ENCODE peak calls at places on chromosomes 1 and 21, in ten cellular contexts. One of them, this sample, is unnamed.

GRCh38 chr1:182845894-182846293 is 6.7 kb downstream of the DHX9 start:
- DNase-seq in stimulated activated CD4-positive, alpha-beta T cell treated with anti-CD3 and anti-CD28 coated beads, Interleukin-2, amount 100 ng/mL, for 24 hours: no peak
- DNase-seq in stimulated activated CD8-positive, alpha-beta memory T cell treated with anti-CD3 and anti-CD28 coated beads, Interleukin-15, amount 100 ng/mL, for 1 hour: no peak
- DNase-seq in CD8-positive, alpha-beta T cell: no peak
- DNase-seq in kidney glomerular epithelial cell: no peak
- DNase-seq in vagina: no peak
- DNase-seq in activated gamma-delta T cell treated with Interleukin-2 at 50 U/mL for 16 hours: no peak
- DNase-seq in effector CD4-positive, alpha-beta T cell: no peak
- DNase-seq in HCT116: no peak
- DNase-seq in activated effector memory CD4-positive, alpha-beta T cell treated with Interleukin-2 at 50 U/mL for 16 hours: no peak
- DNase-seq in this sample: no peak

GRCh38 chr21:35239811-35240219 is 190.7 kb upstream of the RUNX1 start:
- DNase-seq in stimulated activated CD4-positive, alpha-beta T cell treated with anti-CD3 and anti-CD28 coated beads, Interleukin-2, amount 100 ng/mL, for 24 hours: no peak
- DNase-seq in stimulated activated CD8-positive, alpha-beta memory T cell treated with anti-CD3 and anti-CD28 coated beads, Interleukin-15, amount 100 ng/mL, for 1 hour: no peak
- DNase-seq in CD8-positive, alpha-beta T cell: no peak
- DNase-seq in kidney glomerular epithelial cell: no peak
- DNase-seq in vagina: no peak
- DNase-seq in activated gamma-delta T cell treated with Interleukin-2 at 50 U/mL for 16 hours: no peak
- DNase-seq in effector CD4-positive, alpha-beta T cell: no peak
- DNase-seq in HCT116: no peak
- DNase-seq in activated effector memory CD4-positive, alpha-beta T cell treated with Interleukin-2 at 50 U/mL for 16 hours: no peak
- DNase-seq in this sample: no peak

GRCh38 chr1:7470904-7471638 is 300.0 kb upstream of the VAMP3 start:
- DNase-seq in stimulated activated CD4-positive, alpha-beta T cell treated with anti-CD3 and anti-CD28 coated beads, Interleukin-2, amount 100 ng/mL, for 24 hours: no peak
- DNase-seq in stimulated activated CD8-positive, alpha-beta memory T cell treated with anti-CD3 and anti-CD28 coated beads, Interleukin-15, amount 100 ng/mL, for 1 hour: no peak
- DNase-seq in CD8-positive, alpha-beta T cell: no peak
- DNase-seq in kidney glomerular epithelial cell: peak
- DNase-seq in vagina: no peak
- DNase-seq in activated gamma-delta T cell treated with Interleukin-2 at 50 U/mL for 16 hours: no peak
- DNase-seq in effector CD4-positive, alpha-beta T cell: no peak
- DNase-seq in HCT116: peak
- DNase-seq in activated effector memory CD4-positive, alpha-beta T cell treated with Interleukin-2 at 50 U/mL for 16 hours: no peak
- DNase-seq in this sample: no peak

GRCh38 chr1:204212715-204213114 is 1.1 kb downstream of the GOLT1A start:
- DNase-seq in stimulated activated CD4-positive, alpha-beta T cell treated with anti-CD3 and anti-CD28 coated beads, Interleukin-2, amount 100 ng/mL, for 24 hours: no peak
- DNase-seq in stimulated activated CD8-positive, alpha-beta memory T cell treated with anti-CD3 and anti-CD28 coated beads, Interleukin-15, amount 100 ng/mL, for 1 hour: no peak
- DNase-seq in CD8-positive, alpha-beta T cell: no peak
- DNase-seq in kidney glomerular epithelial cell: no peak
- DNase-seq in vagina: no peak
- DNase-seq in activated gamma-delta T cell treated with Interleukin-2 at 50 U/mL for 16 hours: no peak
- DNase-seq in effector CD4-positive, alpha-beta T cell: no peak
- DNase-seq in HCT116: no peak
- DNase-seq in activated effector memory CD4-positive, alpha-beta T cell treated with Interleukin-2 at 50 U/mL for 16 hours: no peak
- DNase-seq in this sample: no peak

GRCh38 chr1:202348509-202349262 is at the start of gene PPP1R12B:
- DNase-seq in stimulated activated CD4-positive, alpha-beta T cell treated with anti-CD3 and anti-CD28 coated beads, Interleukin-2, amount 100 ng/mL, for 24 hours: peak
- DNase-seq in stimulated activated CD8-positive, alpha-beta memory T cell treated with anti-CD3 and anti-CD28 coated beads, Interleukin-15, amount 100 ng/mL, for 1 hour: peak
- DNase-seq in CD8-positive, alpha-beta T cell: peak
- DNase-seq in kidney glomerular epithelial cell: peak
- DNase-seq in vagina: peak
- DNase-seq in activated gamma-delta T cell treated with Interleukin-2 at 50 U/mL for 16 hours: peak
- DNase-seq in effector CD4-positive, alpha-beta T cell: peak
- DNase-seq in HCT116: peak
- DNase-seq in activated effector memory CD4-positive, alpha-beta T cell treated with Interleukin-2 at 50 U/mL for 16 hours: peak
- DNase-seq in this sample: peak

GRCh38 chr1:53618218-53619087 is 120.5 kb downstream of the GLIS1 start:
- DNase-seq in stimulated activated CD4-positive, alpha-beta T cell treated with anti-CD3 and anti-CD28 coated beads, Interleukin-2, amount 100 ng/mL, for 24 hours: no peak
- DNase-seq in stimulated activated CD8-positive, alpha-beta memory T cell treated with anti-CD3 and anti-CD28 coated beads, Interleukin-15, amount 100 ng/mL, for 1 hour: no peak
- DNase-seq in CD8-positive, alpha-beta T cell: no peak
- DNase-seq in kidney glomerular epithelial cell: no peak
- DNase-seq in vagina: no peak
- DNase-seq in activated gamma-delta T cell treated with Interleukin-2 at 50 U/mL for 16 hours: no peak
- DNase-seq in effector CD4-positive, alpha-beta T cell: no peak
- DNase-seq in HCT116: no peak
- DNase-seq in activated effector memory CD4-positive, alpha-beta T cell treated with Interleukin-2 at 50 U/mL for 16 hours: no peak
- DNase-seq in this sample: no peak

GRCh38 chr1:85650645-85651044 is 57.6 kb downstream of the ZNHIT6 start:
- DNase-seq in stimulated activated CD4-positive, alpha-beta T cell treated with anti-CD3 and anti-CD28 coated beads, Interleukin-2, amount 100 ng/mL, for 24 hours: no peak
- DNase-seq in stimulated activated CD8-positive, alpha-beta memory T cell treated with anti-CD3 and anti-CD28 coated beads, Interleukin-15, amount 100 ng/mL, for 1 hour: no peak
- DNase-seq in CD8-positive, alpha-beta T cell: no peak
- DNase-seq in kidney glomerular epithelial cell: no peak
- DNase-seq in vagina: no peak
- DNase-seq in activated gamma-delta T cell treated with Interleukin-2 at 50 U/mL for 16 hours: no peak
- DNase-seq in effector CD4-positive, alpha-beta T cell: no peak
- DNase-seq in HCT116: no peak
- DNase-seq in activated effector memory CD4-positive, alpha-beta T cell treated with Interleukin-2 at 50 U/mL for 16 hours: no peak
- DNase-seq in this sample: no peak

GRCh38 chr1:1079408-1080121 is 5.5 kb upstream of the RNF223 start:
- DNase-seq in stimulated activated CD4-positive, alpha-beta T cell treated with anti-CD3 and anti-CD28 coated beads, Interleukin-2, amount 100 ng/mL, for 24 hours: peak
- DNase-seq in stimulated activated CD8-positive, alpha-beta memory T cell treated with anti-CD3 and anti-CD28 coated beads, Interleukin-15, amount 100 ng/mL, for 1 hour: no peak
- DNase-seq in CD8-positive, alpha-beta T cell: peak
- DNase-seq in kidney glomerular epithelial cell: peak
- DNase-seq in vagina: no peak
- DNase-seq in activated gamma-delta T cell treated with Interleukin-2 at 50 U/mL for 16 hours: no peak
- DNase-seq in effector CD4-positive, alpha-beta T cell: peak
- DNase-seq in HCT116: peak
- DNase-seq in activated effector memory CD4-positive, alpha-beta T cell treated with Interleukin-2 at 50 U/mL for 16 hours: no peak
- DNase-seq in this sample: no peak

GRCh38 chr1:58764294-58764978 is 19.4 kb downstream of the JUN start:
- DNase-seq in stimulated activated CD4-positive, alpha-beta T cell treated with anti-CD3 and anti-CD28 coated beads, Interleukin-2, amount 100 ng/mL, for 24 hours: no peak
- DNase-seq in stimulated activated CD8-positive, alpha-beta memory T cell treated with anti-CD3 and anti-CD28 coated beads, Interleukin-15, amount 100 ng/mL, for 1 hour: no peak
- DNase-seq in CD8-positive, alpha-beta T cell: no peak
- DNase-seq in kidney glomerular epithelial cell: peak
- DNase-seq in vagina: no peak
- DNase-seq in activated gamma-delta T cell treated with Interleukin-2 at 50 U/mL for 16 hours: no peak
- DNase-seq in effector CD4-positive, alpha-beta T cell: no peak
- DNase-seq in HCT116: no peak
- DNase-seq in activated effector memory CD4-positive, alpha-beta T cell treated with Interleukin-2 at 50 U/mL for 16 hours: no peak
- DNase-seq in this sample: no peak

GRCh38 chr21:41950941-41951408 is 2.8 kb downstream of the C2CD2 start:
- DNase-seq in stimulated activated CD4-positive, alpha-beta T cell treated with anti-CD3 and anti-CD28 coated beads, Interleukin-2, amount 100 ng/mL, for 24 hours: no peak
- DNase-seq in stimulated activated CD8-positive, alpha-beta memory T cell treated with anti-CD3 and anti-CD28 coated beads, Interleukin-15, amount 100 ng/mL, for 1 hour: no peak
- DNase-seq in CD8-positive, alpha-beta T cell: no peak
- DNase-seq in kidney glomerular epithelial cell: no peak
- DNase-seq in vagina: no peak
- DNase-seq in activated gamma-delta T cell treated with Interleukin-2 at 50 U/mL for 16 hours: no peak
- DNase-seq in effector CD4-positive, alpha-beta T cell: no peak
- DNase-seq in HCT116: no peak
- DNase-seq in activated effector memory CD4-positive, alpha-beta T cell treated with Interleukin-2 at 50 U/mL for 16 hours: no peak
- DNase-seq in this sample: no peak

GRCh38 chr1:20787775-20788488 is 825 bp upstream of the HP1BP3 start:
- DNase-seq in stimulated activated CD4-positive, alpha-beta T cell treated with anti-CD3 and anti-CD28 coated beads, Interleukin-2, amount 100 ng/mL, for 24 hours: no peak
- DNase-seq in stimulated activated CD8-positive, alpha-beta memory T cell treated with anti-CD3 and anti-CD28 coated beads, Interleukin-15, amount 100 ng/mL, for 1 hour: no peak
- DNase-seq in CD8-positive, alpha-beta T cell: no peak
- DNase-seq in kidney glomerular epithelial cell: peak
- DNase-seq in vagina: no peak
- DNase-seq in activated gamma-delta T cell treated with Interleukin-2 at 50 U/mL for 16 hours: no peak
- DNase-seq in effector CD4-positive, alpha-beta T cell: no peak
- DNase-seq in HCT116: no peak
- DNase-seq in activated effector memory CD4-positive, alpha-beta T cell treated with Interleukin-2 at 50 U/mL for 16 hours: no peak
- DNase-seq in this sample: no peak

GRCh38 chr1:94552071-94552586 is 10.6 kb upstream of the F3 start:
- DNase-seq in stimulated activated CD4-positive, alpha-beta T cell treated with anti-CD3 and anti-CD28 coated beads, Interleukin-2, amount 100 ng/mL, for 24 hours: no peak
- DNase-seq in stimulated activated CD8-positive, alpha-beta memory T cell treated with anti-CD3 and anti-CD28 coated beads, Interleukin-15, amount 100 ng/mL, for 1 hour: no peak
- DNase-seq in CD8-positive, alpha-beta T cell: no peak
- DNase-seq in kidney glomerular epithelial cell: no peak
- DNase-seq in vagina: no peak
- DNase-seq in activated gamma-delta T cell treated with Interleukin-2 at 50 U/mL for 16 hours: no peak
- DNase-seq in effector CD4-positive, alpha-beta T cell: no peak
- DNase-seq in HCT116: no peak
- DNase-seq in activated effector memory CD4-positive, alpha-beta T cell treated with Interleukin-2 at 50 U/mL for 16 hours: no peak
- DNase-seq in this sample: no peak

GRCh38 chr1:246724001-246724724 is at the start of gene SCCPDH:
- DNase-seq in stimulated activated CD4-positive, alpha-beta T cell treated with anti-CD3 and anti-CD28 coated beads, Interleukin-2, amount 100 ng/mL, for 24 hours: peak
- DNase-seq in stimulated activated CD8-positive, alpha-beta memory T cell treated with anti-CD3 and anti-CD28 coated beads, Interleukin-15, amount 100 ng/mL, for 1 hour: peak
- DNase-seq in CD8-positive, alpha-beta T cell: peak
- DNase-seq in kidney glomerular epithelial cell: peak
- DNase-seq in vagina: no peak
- DNase-seq in activated gamma-delta T cell treated with Interleukin-2 at 50 U/mL for 16 hours: peak
- DNase-seq in effector CD4-positive, alpha-beta T cell: peak
- DNase-seq in HCT116: no peak
- DNase-seq in activated effector memory CD4-positive, alpha-beta T cell treated with Interleukin-2 at 50 U/mL for 16 hours: peak
- DNase-seq in this sample: peak

GRCh38 chr1:88646852-88647645 is 37.0 kb upstream of the PKN2 start:
- DNase-seq in stimulated activated CD4-positive, alpha-beta T cell treated with anti-CD3 and anti-CD28 coated beads, Interleukin-2, amount 100 ng/mL, for 24 hours: no peak
- DNase-seq in stimulated activated CD8-positive, alpha-beta memory T cell treated with anti-CD3 and anti-CD28 coated beads, Interleukin-15, amount 100 ng/mL, for 1 hour: no peak
- DNase-seq in CD8-positive, alpha-beta T cell: no peak
- DNase-seq in kidney glomerular epithelial cell: no peak
- DNase-seq in vagina: no peak
- DNase-seq in activated gamma-delta T cell treated with Interleukin-2 at 50 U/mL for 16 hours: no peak
- DNase-seq in effector CD4-positive, alpha-beta T cell: no peak
- DNase-seq in HCT116: no peak
- DNase-seq in activated effector memory CD4-positive, alpha-beta T cell treated with Interleukin-2 at 50 U/mL for 16 hours: no peak
- DNase-seq in this sample: no peak

GRCh38 chr1:101098327-101098726 is 72.7 kb upstream of the DPH5 start:
- DNase-seq in stimulated activated CD4-positive, alpha-beta T cell treated with anti-CD3 and anti-CD28 coated beads, Interleukin-2, amount 100 ng/mL, for 24 hours: no peak
- DNase-seq in stimulated activated CD8-positive, alpha-beta memory T cell treated with anti-CD3 and anti-CD28 coated beads, Interleukin-15, amount 100 ng/mL, for 1 hour: no peak
- DNase-seq in CD8-positive, alpha-beta T cell: no peak
- DNase-seq in kidney glomerular epithelial cell: no peak
- DNase-seq in vagina: no peak
- DNase-seq in activated gamma-delta T cell treated with Interleukin-2 at 50 U/mL for 16 hours: no peak
- DNase-seq in effector CD4-positive, alpha-beta T cell: no peak
- DNase-seq in HCT116: no peak
- DNase-seq in activated effector memory CD4-positive, alpha-beta T cell treated with Interleukin-2 at 50 U/mL for 16 hours: no peak
- DNase-seq in this sample: no peak

GRCh38 chr1:223700942-223701637 is 11.2 kb upstream of the CAPN2 start:
- DNase-seq in stimulated activated CD4-positive, alpha-beta T cell treated with anti-CD3 and anti-CD28 coated beads, Interleukin-2, amount 100 ng/mL, for 24 hours: no peak
- DNase-seq in stimulated activated CD8-positive, alpha-beta memory T cell treated with anti-CD3 and anti-CD28 coated beads, Interleukin-15, amount 100 ng/mL, for 1 hour: no peak
- DNase-seq in CD8-positive, alpha-beta T cell: no peak
- DNase-seq in kidney glomerular epithelial cell: peak
- DNase-seq in vagina: no peak
- DNase-seq in activated gamma-delta T cell treated with Interleukin-2 at 50 U/mL for 16 hours: no peak
- DNase-seq in effector CD4-positive, alpha-beta T cell: no peak
- DNase-seq in HCT116: peak
- DNase-seq in activated effector memory CD4-positive, alpha-beta T cell treated with Interleukin-2 at 50 U/mL for 16 hours: no peak
- DNase-seq in this sample: no peak

GRCh38 chr1:95197616-95198252 is 36.3 kb upstream of the RWDD3 start:
- DNase-seq in stimulated activated CD4-positive, alpha-beta T cell treated with anti-CD3 and anti-CD28 coated beads, Interleukin-2, amount 100 ng/mL, for 24 hours: no peak
- DNase-seq in stimulated activated CD8-positive, alpha-beta memory T cell treated with anti-CD3 and anti-CD28 coated beads, Interleukin-15, amount 100 ng/mL, for 1 hour: no peak
- DNase-seq in CD8-positive, alpha-beta T cell: no peak
- DNase-seq in kidney glomerular epithelial cell: no peak
- DNase-seq in vagina: no peak
- DNase-seq in activated gamma-delta T cell treated with Interleukin-2 at 50 U/mL for 16 hours: no peak
- DNase-seq in effector CD4-positive, alpha-beta T cell: no peak
- DNase-seq in HCT116: no peak
- DNase-seq in activated effector memory CD4-positive, alpha-beta T cell treated with Interleukin-2 at 50 U/mL for 16 hours: no peak
- DNase-seq in this sample: no peak

GRCh38 chr1:22275626-22276395 is 132.9 kb upstream of the WNT4 start:
- DNase-seq in stimulated activated CD4-positive, alpha-beta T cell treated with anti-CD3 and anti-CD28 coated beads, Interleukin-2, amount 100 ng/mL, for 24 hours: peak
- DNase-seq in stimulated activated CD8-positive, alpha-beta memory T cell treated with anti-CD3 and anti-CD28 coated beads, Interleukin-15, amount 100 ng/mL, for 1 hour: no peak
- DNase-seq in CD8-positive, alpha-beta T cell: peak
- DNase-seq in kidney glomerular epithelial cell: peak
- DNase-seq in vagina: no peak
- DNase-seq in activated gamma-delta T cell treated with Interleukin-2 at 50 U/mL for 16 hours: peak
- DNase-seq in effector CD4-positive, alpha-beta T cell: peak
- DNase-seq in HCT116: peak
- DNase-seq in activated effector memory CD4-positive, alpha-beta T cell treated with Interleukin-2 at 50 U/mL for 16 hours: no peak
- DNase-seq in this sample: peak

GRCh38 chr1:6141601-6142000 is 38.5 kb downstream of the CHD5 start:
- DNase-seq in stimulated activated CD4-positive, alpha-beta T cell treated with anti-CD3 and anti-CD28 coated beads, Interleukin-2, amount 100 ng/mL, for 24 hours: no peak
- DNase-seq in stimulated activated CD8-positive, alpha-beta memory T cell treated with anti-CD3 and anti-CD28 coated beads, Interleukin-15, amount 100 ng/mL, for 1 hour: no peak
- DNase-seq in CD8-positive, alpha-beta T cell: no peak
- DNase-seq in kidney glomerular epithelial cell: no peak
- DNase-seq in vagina: no peak
- DNase-seq in activated gamma-delta T cell treated with Interleukin-2 at 50 U/mL for 16 hours: no peak
- DNase-seq in effector CD4-positive, alpha-beta T cell: no peak
- DNase-seq in HCT116: no peak
- DNase-seq in activated effector memory CD4-positive, alpha-beta T cell treated with Interleukin-2 at 50 U/mL for 16 hours: no peak
- DNase-seq in this sample: no peak

GRCh38 chr1:208909011-208909410 is 664.8 kb upstream of the PLXNA2 start:
- DNase-seq in stimulated activated CD4-positive, alpha-beta T cell treated with anti-CD3 and anti-CD28 coated beads, Interleukin-2, amount 100 ng/mL, for 24 hours: no peak
- DNase-seq in stimulated activated CD8-positive, alpha-beta memory T cell treated with anti-CD3 and anti-CD28 coated beads, Interleukin-15, amount 100 ng/mL, for 1 hour: no peak
- DNase-seq in CD8-positive, alpha-beta T cell: no peak
- DNase-seq in kidney glomerular epithelial cell: no peak
- DNase-seq in vagina: no peak
- DNase-seq in activated gamma-delta T cell treated with Interleukin-2 at 50 U/mL for 16 hours: no peak
- DNase-seq in effector CD4-positive, alpha-beta T cell: no peak
- DNase-seq in HCT116: no peak
- DNase-seq in activated effector memory CD4-positive, alpha-beta T cell treated with Interleukin-2 at 50 U/mL for 16 hours: no peak
- DNase-seq in this sample: no peak

GRCh38 chr1:167185062-167185461 is 35.6 kb upstream of the POU2F1 start:
- DNase-seq in stimulated activated CD4-positive, alpha-beta T cell treated with anti-CD3 and anti-CD28 coated beads, Interleukin-2, amount 100 ng/mL, for 24 hours: no peak
- DNase-seq in stimulated activated CD8-positive, alpha-beta memory T cell treated with anti-CD3 and anti-CD28 coated beads, Interleukin-15, amount 100 ng/mL, for 1 hour: no peak
- DNase-seq in CD8-positive, alpha-beta T cell: no peak
- DNase-seq in kidney glomerular epithelial cell: no peak
- DNase-seq in vagina: no peak
- DNase-seq in activated gamma-delta T cell treated with Interleukin-2 at 50 U/mL for 16 hours: no peak
- DNase-seq in effector CD4-positive, alpha-beta T cell: no peak
- DNase-seq in HCT116: no peak
- DNase-seq in activated effector memory CD4-positive, alpha-beta T cell treated with Interleukin-2 at 50 U/mL for 16 hours: no peak
- DNase-seq in this sample: no peak

GRCh38 chr1:94379615-94380014 is 38.6 kb upstream of the ABCD3 start:
- DNase-seq in stimulated activated CD4-positive, alpha-beta T cell treated with anti-CD3 and anti-CD28 coated beads, Interleukin-2, amount 100 ng/mL, for 24 hours: no peak
- DNase-seq in stimulated activated CD8-positive, alpha-beta memory T cell treated with anti-CD3 and anti-CD28 coated beads, Interleukin-15, amount 100 ng/mL, for 1 hour: no peak
- DNase-seq in CD8-positive, alpha-beta T cell: no peak
- DNase-seq in kidney glomerular epithelial cell: no peak
- DNase-seq in vagina: no peak
- DNase-seq in activated gamma-delta T cell treated with Interleukin-2 at 50 U/mL for 16 hours: no peak
- DNase-seq in effector CD4-positive, alpha-beta T cell: no peak
- DNase-seq in HCT116: no peak
- DNase-seq in activated effector memory CD4-positive, alpha-beta T cell treated with Interleukin-2 at 50 U/mL for 16 hours: no peak
- DNase-seq in this sample: no peak

GRCh38 chr1:192788184-192788583 is 20.7 kb upstream of the RGS2 start:
- DNase-seq in stimulated activated CD4-positive, alpha-beta T cell treated with anti-CD3 and anti-CD28 coated beads, Interleukin-2, amount 100 ng/mL, for 24 hours: no peak
- DNase-seq in stimulated activated CD8-positive, alpha-beta memory T cell treated with anti-CD3 and anti-CD28 coated beads, Interleukin-15, amount 100 ng/mL, for 1 hour: no peak
- DNase-seq in CD8-positive, alpha-beta T cell: no peak
- DNase-seq in kidney glomerular epithelial cell: peak
- DNase-seq in vagina: no peak
- DNase-seq in activated gamma-delta T cell treated with Interleukin-2 at 50 U/mL for 16 hours: no peak
- DNase-seq in effector CD4-positive, alpha-beta T cell: no peak
- DNase-seq in HCT116: no peak
- DNase-seq in activated effector memory CD4-positive, alpha-beta T cell treated with Interleukin-2 at 50 U/mL for 16 hours: no peak
- DNase-seq in this sample: no peak

GRCh38 chr1:16677552-16678423 is 11.0 kb upstream of the RNU1-3 start:
- DNase-seq in stimulated activated CD4-positive, alpha-beta T cell treated with anti-CD3 and anti-CD28 coated beads, Interleukin-2, amount 100 ng/mL, for 24 hours: peak
- DNase-seq in stimulated activated CD8-positive, alpha-beta memory T cell treated with anti-CD3 and anti-CD28 coated beads, Interleukin-15, amount 100 ng/mL, for 1 hour: no peak
- DNase-seq in CD8-positive, alpha-beta T cell: no peak
- DNase-seq in kidney glomerular epithelial cell: peak
- DNase-seq in vagina: no peak
- DNase-seq in activated gamma-delta T cell treated with Interleukin-2 at 50 U/mL for 16 hours: no peak
- DNase-seq in effector CD4-positive, alpha-beta T cell: no peak
- DNase-seq in HCT116: peak
- DNase-seq in activated effector memory CD4-positive, alpha-beta T cell treated with Interleukin-2 at 50 U/mL for 16 hours: no peak
- DNase-seq in this sample: no peak

GRCh38 chr1:48675251-48675650 is 101.4 kb downstream of the BEND5 start:
- DNase-seq in stimulated activated CD4-positive, alpha-beta T cell treated with anti-CD3 and anti-CD28 coated beads, Interleukin-2, amount 100 ng/mL, for 24 hours: no peak
- DNase-seq in stimulated activated CD8-positive, alpha-beta memory T cell treated with anti-CD3 and anti-CD28 coated beads, Interleukin-15, amount 100 ng/mL, for 1 hour: no peak
- DNase-seq in CD8-positive, alpha-beta T cell: no peak
- DNase-seq in kidney glomerular epithelial cell: peak
- DNase-seq in vagina: no peak
- DNase-seq in activated gamma-delta T cell treated with Interleukin-2 at 50 U/mL for 16 hours: no peak
- DNase-seq in effector CD4-positive, alpha-beta T cell: no peak
- DNase-seq in HCT116: no peak
- DNase-seq in activated effector memory CD4-positive, alpha-beta T cell treated with Interleukin-2 at 50 U/mL for 16 hours: no peak
- DNase-seq in this sample: no peak

GRCh38 chr1:26317612-26318337 is at the start of gene CD52:
- DNase-seq in stimulated activated CD4-positive, alpha-beta T cell treated with anti-CD3 and anti-CD28 coated beads, Interleukin-2, amount 100 ng/mL, for 24 hours: peak
- DNase-seq in stimulated activated CD8-positive, alpha-beta memory T cell treated with anti-CD3 and anti-CD28 coated beads, Interleukin-15, amount 100 ng/mL, for 1 hour: peak
- DNase-seq in CD8-positive, alpha-beta T cell: peak
- DNase-seq in kidney glomerular epithelial cell: no peak
- DNase-seq in vagina: no peak
- DNase-seq in activated gamma-delta T cell treated with Interleukin-2 at 50 U/mL for 16 hours: peak
- DNase-seq in effector CD4-positive, alpha-beta T cell: peak
- DNase-seq in HCT116: no peak
- DNase-seq in activated effector memory CD4-positive, alpha-beta T cell treated with Interleukin-2 at 50 U/mL for 16 hours: peak
- DNase-seq in this sample: peak

GRCh38 chr21:43793243-43793642 is 3.9 kb downstream of the RRP1 start:
- DNase-seq in stimulated activated CD4-positive, alpha-beta T cell treated with anti-CD3 and anti-CD28 coated beads, Interleukin-2, amount 100 ng/mL, for 24 hours: no peak
- DNase-seq in stimulated activated CD8-positive, alpha-beta memory T cell treated with anti-CD3 and anti-CD28 coated beads, Interleukin-15, amount 100 ng/mL, for 1 hour: no peak
- DNase-seq in CD8-positive, alpha-beta T cell: no peak
- DNase-seq in kidney glomerular epithelial cell: no peak
- DNase-seq in vagina: no peak
- DNase-seq in activated gamma-delta T cell treated with Interleukin-2 at 50 U/mL for 16 hours: no peak
- DNase-seq in effector CD4-positive, alpha-beta T cell: no peak
- DNase-seq in HCT116: no peak
- DNase-seq in activated effector memory CD4-positive, alpha-beta T cell treated with Interleukin-2 at 50 U/mL for 16 hours: no peak
- DNase-seq in this sample: no peak

GRCh38 chr1:58782308-58783089 is 1.3 kb downstream of the JUN start:
- DNase-seq in stimulated activated CD4-positive, alpha-beta T cell treated with anti-CD3 and anti-CD28 coated beads, Interleukin-2, amount 100 ng/mL, for 24 hours: peak
- DNase-seq in stimulated activated CD8-positive, alpha-beta memory T cell treated with anti-CD3 and anti-CD28 coated beads, Interleukin-15, amount 100 ng/mL, for 1 hour: no peak
- DNase-seq in CD8-positive, alpha-beta T cell: peak
- DNase-seq in kidney glomerular epithelial cell: no peak
- DNase-seq in vagina: no peak
- DNase-seq in activated gamma-delta T cell treated with Interleukin-2 at 50 U/mL for 16 hours: peak
- DNase-seq in effector CD4-positive, alpha-beta T cell: peak
- DNase-seq in HCT116: no peak
- DNase-seq in activated effector memory CD4-positive, alpha-beta T cell treated with Interleukin-2 at 50 U/mL for 16 hours: peak
- DNase-seq in this sample: peak